ENCODE peak calls at places on chromosome 16, in nine cellular contexts. X is GM23248, P is psoas muscle, Y is aorta, W is Peyer's patch, T is tibial nerve, M is left ventricle myocardium inferior, F is endodermal cell, H is lower lobe of right lung. D is an unnamed sample.

GRCh38 chr16:14193316-14193871 is 122.3 kb downstream of the MRTFB start:
- DNase-seq in X (no peak), P (no peak), Y (no peak), W (peak; percentile 51), T (no peak), M (no peak), F (no peak), H (no peak), D (no peak)

GRCh38 chr16:69839798-69840409 is 77.8 kb downstream of the WWP2 start:
- DNase-seq in X (no peak), P (peak; percentile 34), Y (no peak), W (no peak), T (no peak), M (peak; percentile 45), F (no peak), H (no peak), D (no peak)

GRCh38 chr16:46562979-46563378 is 58.2 kb downstream of the SHCBP1 start:
- DNase-seq in X (no peak), P (no peak), Y (no peak), W (no peak), T (no peak), M (no peak), F (no peak), H (no peak), D (no peak)

GRCh38 chr16:4744758-4745569 is 10.6 kb downstream of the DNAAF8 start:
- DNase-seq in X (no peak), P (no peak), Y (no peak), W (no peak), T (no peak), M (no peak), F (peak; percentile 69), H (no peak), D (no peak)

GRCh38 chr16:4578961-4579530 is 22.9 kb downstream of the C16orf96 start:
- DNase-seq in X (no peak), P (no peak), Y (no peak), W (no peak), T (no peak), M (no peak), F (peak; percentile 39), H (no peak), D (no peak)

GRCh38 chr16:46629331-46629843 is 8.2 kb upstream of the SHCBP1 start:
- DNase-seq in X (peak; percentile 82), P (peak; percentile 23), Y (no peak), W (no peak), T (no peak), M (no peak), F (peak; percentile 75), H (no peak), D (peak; percentile 50)

GRCh38 chr16:78792952-78793351 is 693.5 kb downstream of the WWOX start:
- DNase-seq in X (no peak), P (no peak), Y (no peak), W (no peak), T (no peak), M (no peak), F (no peak), H (no peak), D (no peak)

GRCh38 chr16:89090669-89091426 is 2.8 kb upstream of the ACSF3 start:
- DNase-seq in X (no peak), P (no peak), Y (no peak), W (no peak), T (no peak), M (no peak), F (no peak), H (no peak), D (no peak)

GRCh38 chr16:50806099-50807062 is 64.5 kb downstream of the CYLD start:
- DNase-seq in X (peak; percentile 92), P (peak; percentile 80), Y (peak; percentile 86), W (peak; percentile 83), T (peak; percentile 90), M (peak; percentile 72), F (peak; percentile 95), H (peak; percentile 84), D (peak; percentile 81)

GRCh38 chr16:2474877-2475412 is at the start of gene TBC1D24:
- DNase-seq in X (peak; percentile 92), P (peak; percentile 89), Y (peak; percentile 91), W (peak; percentile 83), T (peak; percentile 71), M (peak; percentile 88), F (peak; percentile 94), H (peak; percentile 89), D (peak; percentile 88)

GRCh38 chr16:8481810-8482209 is 108.5 kb downstream of the TMEM114 start:
- DNase-seq in X (no peak), P (no peak), Y (no peak), W (no peak), T (no peak), M (no peak), F (no peak), H (no peak), D (no peak)

GRCh38 chr16:68275611-68276191 is 11.4 kb downstream of the SLC7A6 start:
- DNase-seq in X (no peak), P (no peak), Y (no peak), W (peak; percentile 64), T (no peak), M (no peak), F (no peak), H (no peak), D (no peak)

GRCh38 chr16:2273931-2274330 is 6.0 kb upstream of the RNPS1 start:
- DNase-seq in X (no peak), P (no peak), Y (no peak), W (no peak), T (no peak), M (no peak), F (no peak), H (no peak), D (no peak)

GRCh38 chr16:68257906-68258800 is 6.2 kb upstream of the SLC7A6 start:
- DNase-seq in X (peak; percentile 82), P (no peak), Y (peak; percentile 73), W (peak; percentile 33), T (no peak), M (peak; percentile 50), F (no peak), H (peak; percentile 70), D (peak; percentile 54)

GRCh38 chr16:11312718-11313492 is 31.8 kb upstream of the PRM1 start:
- DNase-seq in X (peak; percentile 47), P (no peak), Y (no peak), W (peak; percentile 59), T (no peak), M (no peak), F (peak; percentile 83), H (no peak), D (peak; percentile 77)

GRCh38 chr16:66036775-66037715 is 329.4 kb upstream of the CDH5 start:
- DNase-seq in X (peak; percentile 91), P (peak; percentile 42), Y (no peak), W (no peak), T (peak; percentile 67), M (no peak), F (no peak), H (no peak), D (no peak)
- H3K4me3 ChIP-seq in X (no peak overlapping the region), P (no peak overlapping the region), Y (no peak overlapping the region), W (no peak overlapping the region), T (no peak overlapping the region), M (no peak overlapping the region), F (no peak overlapping the region), H (no peak overlapping the region), D (no peak overlapping the region)

GRCh38 chr16:35146723-35147458 is 1687.5 kb downstream of the TP53TG3F start:
- DNase-seq in X (no peak), P (no peak), Y (no peak), W (no peak), T (no peak), M (no peak), F (no peak), H (peak; percentile 22), D (no peak)

GRCh38 chr16:35147556-35148504 is 1688.4 kb downstream of the TP53TG3F start:
- DNase-seq in X (no peak), P (no peak), Y (no peak), W (no peak), T (no peak), M (no peak), F (no peak), H (peak; percentile 14), D (peak; percentile 35)

GRCh38 chr16:35148748-35149147 is 1689.3 kb downstream of the TP53TG3F start:
- DNase-seq in X (no peak), P (no peak), Y (no peak), W (no peak), T (no peak), M (no peak), F (no peak), H (no peak), D (no peak)

GRCh38 chr16:35144212-35144932 is 1685.0 kb downstream of the TP53TG3F start:
- DNase-seq in X (no peak), P (no peak), Y (no peak), W (no peak), T (no peak), M (no peak), F (no peak), H (peak; percentile 13), D (no peak)

GRCh38 chr16:35146031-35146710 is 1686.8 kb downstream of the TP53TG3F start:
- DNase-seq in X (no peak), P (no peak), Y (no peak), W (no peak), T (no peak), M (no peak), F (no peak), H (peak; percentile 24), D (no peak)
- H3K9me3 ChIP-seq in X (no peaks in the 10 kb centered on the region), P (no peaks in the 10 kb centered on the region), Y (peaks cover 1% of the 10 kb centered on the region), W (no peaks in the 10 kb centered on the region), T (no peaks in the 10 kb centered on the region), M (peaks cover 15% of the 10 kb centered on the region), F (peaks cover 72% of the 10 kb centered on the region), H (peaks cover 7% of the 10 kb centered on the region), D (peaks cover 12% of the 10 kb centered on the region)

DNA sequence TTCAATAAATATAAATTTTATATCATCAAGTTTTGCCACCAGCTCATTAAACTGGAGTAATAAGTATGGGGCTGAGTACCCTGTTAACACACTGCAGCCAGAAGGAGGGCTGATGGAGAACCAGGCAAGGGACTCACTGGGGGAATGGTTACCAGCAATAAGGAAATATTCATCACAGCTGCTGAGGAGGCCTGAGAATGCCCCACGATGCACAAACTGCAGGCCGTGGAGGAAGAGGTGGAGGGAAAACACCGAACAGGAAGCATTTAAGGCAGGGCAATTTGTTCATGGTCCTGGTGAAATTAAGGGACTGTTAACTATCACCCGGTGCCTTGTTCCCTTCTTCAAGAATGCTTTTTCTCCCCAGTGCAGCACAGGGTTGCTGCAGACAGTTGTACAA is 84.6 kb upstream of the GPRC5B start:
- DNase-seq in X (no peak), P (no peak), Y (no peak), W (no peak), T (no peak), M (no peak), F (no peak), H (no peak), D (no peak)
- H3K27ac ChIP-seq in X (no peak overlapping the region), P (no peak overlapping the region), Y (no peak overlapping the region), W (no peak overlapping the region), T (no peak overlapping the region), M (no peak overlapping the region), F (no peak overlapping the region), H (no peak overlapping the region), D (no peak overlapping the region)

DNA sequence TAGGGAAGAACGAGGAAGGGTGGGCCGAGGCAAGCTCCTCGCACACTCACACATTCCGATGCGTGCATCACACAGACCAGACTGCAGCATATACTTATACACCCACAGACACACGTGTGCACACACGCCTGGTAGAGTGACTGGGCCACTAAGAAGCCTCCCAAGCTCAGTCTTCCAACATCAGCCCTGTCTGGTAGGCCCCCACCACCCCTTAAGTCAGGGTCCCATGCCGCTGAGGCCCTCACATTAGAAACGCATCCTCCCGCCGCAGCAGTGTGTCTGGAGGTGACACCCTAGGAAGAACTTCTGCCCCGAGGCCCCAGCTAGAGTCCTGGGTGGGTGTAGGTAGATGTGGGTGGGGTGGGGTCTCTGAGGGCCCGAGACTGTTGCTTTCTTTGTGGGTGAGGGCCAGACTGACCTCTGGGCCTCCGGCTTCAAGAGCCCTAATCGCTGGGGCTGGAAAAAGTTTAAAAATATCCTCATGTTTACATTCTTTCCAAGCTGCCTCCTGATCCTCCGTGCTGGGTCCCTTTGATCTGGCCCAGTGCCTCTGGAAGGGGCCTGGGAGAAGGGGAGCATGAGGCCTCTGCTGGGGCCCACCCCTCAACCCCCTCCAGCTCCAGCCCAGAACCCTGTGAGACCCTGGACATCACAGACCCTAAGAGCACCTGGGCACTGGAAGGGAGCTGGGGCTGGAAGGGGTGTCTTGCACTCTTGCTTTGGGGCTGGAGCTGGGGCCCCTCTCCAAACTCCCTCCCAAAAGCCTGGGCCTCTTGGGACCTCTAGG is 13.6 kb downstream of the CDH16 start:
- DNase-seq in X (no peak), P (no peak), Y (no peak), W (no peak), T (no peak), M (peak; percentile 58), F (no peak), H (no peak), D (no peak)
- H3K4me3 ChIP-seq in X (no peak overlapping the region), P (no peak overlapping the region), Y (no peak overlapping the region), W (no peak overlapping the region), T (no peak overlapping the region), M (peak overlapping the region; percentile 66), F (no peak overlapping the region), H (no peak overlapping the region), D (no peak overlapping the region)